ENCODE peak calls at places on chromosomes 13 and 19, in eight cellular contexts. B, H, O, Y, K, M, L and R are unnamed samples.

GRCh38 chr19:29671393-29672076 is 6.3 kb downstream of the PLEKHF1 start:
- DNase-seq in B (no peak), H (peak), O (peak), Y (peak), K (no peak), M (no peak), L (no peak), R (peak)

GRCh38 chr13:114339779-114340534 is 25.7 kb downstream of the CHAMP1 start:
- DNase-seq in B (peak), H (peak), O (peak), Y (peak), K (no peak), M (peak), L (no peak), R (peak)

GRCh38 chr19:18070181-18070580 is 16.6 kb downstream of the IL12RB1 start:
- DNase-seq in B (no peak), H (no peak), O (no peak), Y (no peak), K (no peak), M (no peak), L (no peak), R (no peak)

GRCh38 chr13:22000191-22000590 is 329.3 kb downstream of the FGF9 start:
- DNase-seq in B (no peak), H (no peak), O (no peak), Y (no peak), K (no peak), M (no peak), L (no peak), R (no peak)

GRCh38 chr19:35269425-35270117 is 809 bp downstream of the USF2 start:
- DNase-seq in B (peak), H (peak), O (peak), Y (peak), K (peak), M (peak), L (peak), R (peak)

GRCh38 chr13:34627905-34628682 is 314.0 kb upstream of the NBEA start:
- DNase-seq in B (no peak), H (no peak), O (no peak), Y (no peak), K (no peak), M (no peak), L (no peak), R (no peak)

GRCh38 chr19:7168941-7169340 is 99.4 kb downstream of the ZNF557 start:
- DNase-seq in B (no peak), H (no peak), O (no peak), Y (no peak), K (no peak), M (no peak), L (no peak), R (no peak)

GRCh38 chr13:61187471-61187870 is 228.2 kb downstream of the PCDH20 start:
- DNase-seq in B (peak), H (no peak), O (peak), Y (no peak), K (no peak), M (no peak), L (no peak), R (no peak)

GRCh38 chr13:114099918-114100445 is 32.4 kb downstream of the RASA3 start:
- DNase-seq in B (peak), H (no peak), O (peak), Y (no peak), K (peak), M (no peak), L (no peak), R (peak)

GRCh38 chr19:7293795-7294570 is at the start of gene INSR:
- DNase-seq in B (peak), H (peak), O (peak), Y (peak), K (peak), M (peak), L (peak), R (peak)

GRCh38 chr13:31627097-31627496 is 112.2 kb upstream of the RXFP2 start:
- DNase-seq in B (no peak), H (no peak), O (no peak), Y (no peak), K (no peak), M (no peak), L (no peak), R (no peak)

GRCh38 chr19:49223472-49223871 is 65.9 kb downstream of the TRPM4 start:
- DNase-seq in B (no peak), H (no peak), O (no peak), Y (no peak), K (no peak), M (no peak), L (no peak), R (no peak)